ENCODE peak calls at places on chromosome 17, in four cellular contexts. H, Y, Z and W are unnamed samples.

GRCh38 chr17:6024576-6024975 is 45.6 kb upstream of the WSCD1 start:
- DNase-seq in H (no peak), Y (no peak), Z (no peak), W (no peak)

GRCh38 chr17:69187294-69187693 is 41.3 kb downstream of the ABCA10 start:
- DNase-seq in H (no peak), Y (no peak), Z (no peak), W (no peak)

GRCh38 chr17:44049294-44050080 is 17.0 kb downstream of the LSM12 start:
- DNase-seq in H (no peak), Y (no peak), Z (no peak), W (no peak)

GRCh38 chr17:27226611-27227234 is 67.2 kb upstream of the WSB1 start:
- DNase-seq in H (peak), Y (no peak), Z (no peak), W (peak)

GRCh38 chr17:82234211-82235055 is 5.6 kb downstream of the SLC16A3 start:
- DNase-seq in H (no peak), Y (no peak), Z (no peak), W (no peak)

GRCh38 chr17:80826955-80827645 is 164.5 kb upstream of the CHMP6 start:
- DNase-seq in H (peak), Y (no peak), Z (no peak), W (no peak)

GRCh38 chr17:31310260-31310659 is 3.6 kb downstream of the EVI2B start:
- DNase-seq in H (no peak), Y (no peak), Z (no peak), W (no peak)

GRCh38 chr17:75191584-75191983 is 8.8 kb upstream of the SUMO2 start:
- DNase-seq in H (peak), Y (no peak), Z (no peak), W (no peak)

GRCh38 chr17:6476834-6477210 is 32.6 kb downstream of the PIMREG start:
- DNase-seq in H (no peak), Y (no peak), Z (no peak), W (no peak)

GRCh38 chr17:49471089-49471683 is 23.9 kb upstream of the NGFR start:
- DNase-seq in H (no peak), Y (no peak), Z (no peak), W (peak)

GRCh38 chr17:34299918-34300600 is 14.5 kb downstream of the CCL11 start:
- DNase-seq in H (peak), Y (no peak), Z (no peak), W (peak)

DNA sequence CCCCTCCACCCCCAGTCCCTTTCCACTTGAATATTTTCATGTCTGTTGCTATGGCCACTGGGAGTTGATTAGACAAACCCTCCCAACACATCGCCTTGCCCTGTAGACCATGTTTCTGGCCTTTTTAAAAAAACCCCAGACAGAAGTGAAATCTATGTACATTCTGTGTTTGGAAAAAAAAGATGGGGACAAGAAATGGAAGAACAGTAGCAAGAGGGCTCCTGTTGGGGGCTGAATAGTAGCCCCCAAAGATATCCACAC is 287.2 kb downstream of the SOX9 start:
- DNase-seq in H (no peak), Y (no peak), Z (no peak), W (peak)
- H2AFZ ChIP-seq in H (no peak), Y (no peak), Z (no peak), W (no peak)

GRCh38 chr17:77476498-77476897 is 335.7 kb downstream of the SEC14L1 start:
- DNase-seq in H (no peak), Y (no peak), Z (no peak), W (no peak)

GRCh38 chr17:77473615-77474226 is 333.0 kb downstream of the SEC14L1 start:
- DNase-seq in H (no peak), Y (no peak), Z (no peak), W (peak)

GRCh38 chr17:77476006-77476405 is 335.2 kb downstream of the SEC14L1 start:
- DNase-seq in H (no peak), Y (no peak), Z (no peak), W (no peak)

GRCh38 chr17:77474292-77474988 is 333.7 kb downstream of the SEC14L1 start:
- DNase-seq in H (peak), Y (no peak), Z (no peak), W (no peak)

DNA sequence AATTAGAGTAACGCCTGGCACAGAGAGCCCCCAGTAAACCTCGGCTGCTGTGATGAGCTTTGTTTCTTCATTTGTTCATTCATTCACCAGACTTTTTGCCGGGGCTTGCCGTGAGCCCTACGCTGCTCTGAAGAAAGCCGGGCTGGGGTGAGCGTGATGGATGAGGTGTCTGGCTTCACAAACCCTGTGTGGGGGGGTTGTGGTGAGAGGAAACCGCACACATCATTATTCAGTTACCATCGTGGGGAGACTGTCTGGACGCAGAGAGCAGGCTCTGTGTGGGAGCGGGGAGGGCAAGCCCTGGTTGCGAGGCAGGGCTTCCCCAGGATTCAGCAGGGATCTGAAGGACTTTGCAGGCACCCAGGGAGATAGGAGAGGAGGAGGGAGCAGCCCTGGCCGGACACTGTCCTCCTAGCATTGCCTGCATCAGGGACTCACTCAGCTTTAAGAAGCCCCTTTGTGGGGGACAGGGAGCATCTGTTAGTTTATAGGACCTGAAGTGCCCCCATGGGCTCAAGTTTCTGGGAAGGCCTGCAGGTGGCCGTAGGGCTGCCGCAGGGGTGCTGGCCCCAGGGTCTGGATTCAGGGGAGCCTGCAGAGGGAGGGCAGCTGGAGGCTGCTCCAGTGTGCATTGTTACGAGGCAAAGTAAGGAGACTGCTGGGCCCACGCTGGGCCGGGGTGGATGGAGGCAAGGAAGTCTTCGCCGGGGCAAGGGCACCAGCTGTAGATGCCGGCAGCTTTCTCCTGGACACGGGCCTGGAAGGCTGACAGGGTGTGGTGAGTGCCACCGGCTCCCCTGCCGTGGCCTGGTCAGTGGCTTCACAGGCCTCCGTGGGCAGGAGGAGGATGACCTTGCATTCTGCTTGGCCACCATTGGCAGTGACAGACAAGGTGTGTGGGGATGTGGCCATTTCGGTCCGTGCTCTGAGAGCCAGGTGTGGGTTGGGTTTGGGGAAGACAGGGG is 334.5 kb downstream of the SEC14L1 start:
- DNase-seq in H (peak), Y (no peak), Z (no peak), W (no peak)
- H3K23ac ChIP-seq in H (peak), Y (peak), Z (no peak), W (no peak)

GRCh38 chr17:16419929-16420271 is 4.5 kb downstream of the TRPV2 start:
- DNase-seq in H (peak), Y (no peak), Z (no peak), W (no peak)

GRCh38 chr17:16419074-16419928 is 3.9 kb downstream of the TRPV2 start:
- DNase-seq in H (peak), Y (no peak), Z (no peak), W (peak)

GRCh38 chr17:16417399-16417798 is 2.0 kb downstream of the TRPV2 start:
- DNase-seq in H (no peak), Y (no peak), Z (no peak), W (no peak)

GRCh38 chr17:16417896-16418683 is 2.7 kb downstream of the TRPV2 start:
- DNase-seq in H (peak), Y (no peak), Z (no peak), W (no peak)

GRCh38 chr17:16418684-16419066 is 3.3 kb downstream of the TRPV2 start:
- DNase-seq in H (no peak), Y (no peak), Z (no peak), W (no peak)
- H2AFZ ChIP-seq in H (peak), Y (peak), Z (no peak), W (peak)

GRCh38 chr17:39687101-39687545 is 734 bp downstream of the PGAP3 start:
- DNase-seq in H (no peak), Y (no peak), Z (no peak), W (peak)

GRCh38 chr17:39688945-39689344 is 1.1 kb upstream of the PGAP3 start:
- DNase-seq in H (no peak), Y (no peak), Z (peak), W (no peak)

GRCh38 chr17:39684369-39685043 is 3.4 kb downstream of the PGAP3 start:
- DNase-seq in H (no peak), Y (no peak), Z (no peak), W (no peak)

GRCh38 chr17:39688475-39688835 is 598 bp upstream of the PGAP3 start:
- DNase-seq in H (peak), Y (no peak), Z (peak), W (no peak)

GRCh38 chr17:39687546-39688474 is at the start of gene PGAP3:
- DNase-seq in H (peak), Y (peak), Z (peak), W (peak)
- H3K23ac ChIP-seq in H (peak), Y (peak), Z (peak), W (no peak)

GRCh38 chr17:3735515-3735914 is 11.8 kb downstream of the HASPIN start:
- DNase-seq in H (peak), Y (no peak), Z (no peak), W (no peak)

GRCh38 chr17:3739422-3740124 is 15.9 kb downstream of the HASPIN start:
- DNase-seq in H (no peak), Y (no peak), Z (no peak), W (no peak)

GRCh38 chr17:3740611-3741073 is 16.9 kb downstream of the HASPIN start:
- DNase-seq in H (no peak), Y (no peak), Z (no peak), W (no peak)

GRCh38 chr17:3744032-3744431 is 20.3 kb downstream of the HASPIN start:
- DNase-seq in H (peak), Y (no peak), Z (no peak), W (no peak)

GRCh38 chr17:3738562-3739295 is 15.0 kb downstream of the HASPIN start:
- DNase-seq in H (peak), Y (no peak), Z (no peak), W (peak)
- H2AFZ ChIP-seq in H (peak), Y (peak), Z (no peak), W (no peak)

DNA sequence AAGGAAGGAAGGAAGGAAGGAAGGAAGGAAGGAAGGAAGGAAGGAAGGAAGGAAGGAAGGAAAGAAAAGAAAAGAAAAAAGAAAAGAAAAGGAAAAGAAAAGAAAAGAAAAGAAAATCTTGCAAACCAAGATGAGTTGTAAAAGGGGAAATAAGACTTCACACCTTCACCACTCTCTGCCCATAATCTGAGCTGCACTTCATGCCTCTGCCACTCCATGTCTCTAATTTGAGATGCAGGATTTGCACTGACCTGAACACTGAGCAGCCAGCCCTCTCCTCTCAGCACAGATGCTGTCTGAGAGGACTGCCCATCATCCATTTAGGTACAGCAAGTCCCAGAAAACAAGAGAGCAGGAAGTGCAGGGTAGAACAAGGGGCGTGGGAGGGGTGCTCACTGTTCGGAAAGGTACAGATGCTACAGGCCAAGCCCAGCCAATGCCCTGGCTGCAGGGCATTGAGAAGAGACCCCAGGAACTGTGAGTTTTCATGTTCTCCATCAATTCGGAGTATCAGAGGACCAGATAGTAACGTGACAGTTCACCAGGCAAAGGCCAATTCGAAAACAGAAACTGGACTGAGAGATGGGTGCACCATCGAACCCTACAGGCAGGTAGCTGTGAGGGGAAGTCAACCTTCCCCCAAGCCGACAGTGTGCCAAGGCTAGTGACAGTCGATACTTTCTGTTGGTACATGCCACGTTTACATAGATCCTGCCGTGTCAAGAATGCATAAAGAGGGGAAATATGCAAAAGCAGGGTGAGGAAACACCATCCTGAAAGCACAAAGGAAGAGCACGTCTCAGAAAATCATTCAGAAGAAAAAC is 141.9 kb upstream of the RCVRN start:
- DNase-seq in H (no peak), Y (no peak), Z (no peak), W (no peak)
- H3K23ac ChIP-seq in H (no peak), Y (no peak), Z (no peak), W (no peak)

GRCh38 chr17:19574956-19575355 is 41.3 kb downstream of the SLC47A1 start:
- DNase-seq in H (no peak), Y (no peak), Z (no peak), W (no peak)

GRCh38 chr17:19579867-19580565 is 46.4 kb downstream of the SLC47A1 start:
- DNase-seq in H (no peak), Y (no peak), Z (no peak), W (no peak)

GRCh38 chr17:19578545-19578944 is 44.9 kb downstream of the SLC47A1 start:
- DNase-seq in H (no peak), Y (no peak), Z (no peak), W (no peak)

GRCh38 chr17:19583871-19584270 is 50.2 kb downstream of the SLC47A1 start:
- DNase-seq in H (no peak), Y (no peak), Z (no peak), W (no peak)

GRCh38 chr17:19579192-19579668 is 45.6 kb downstream of the SLC47A1 start:
- DNase-seq in H (no peak), Y (no peak), Z (peak), W (no peak)
- H2AFZ ChIP-seq in H (no peak), Y (no peak), Z (peak), W (no peak)

GRCh38 chr17:58248955-58249269 is 10.5 kb downstream of the LPO start:
- DNase-seq in H (no peak), Y (no peak), Z (no peak), W (no peak)
- H3K23ac ChIP-seq in H (no peak), Y (peak), Z (no peak), W (no peak)